ENCODE peak calls at places on chromosomes 7 and 10, in eight cellular contexts. N is adrenal gland, S is transverse colon, X is IMR-90, J is sigmoid colon, Z is uterus, T is HCT116, V is H1. G is an unnamed sample.

GRCh38 chr7:29375641-29376562 is 181.3 kb downstream of the CHN2 start:
- DNase-seq in N (peak), S (peak), X (no peak), J (no peak), Z (no peak), T (peak), V (no peak), G (no peak)

GRCh38 chr10:101829561-101830315 is 11.5 kb upstream of the OGA start:
- DNase-seq in N (peak), S (peak), X (no peak), J (peak), Z (peak), T (no peak), V (peak), G (peak)

GRCh38 chr7:44638611-44639557 is 32.5 kb downstream of the OGDH start:
- DNase-seq in N (peak), S (peak), X (peak), J (peak), Z (peak), T (peak), V (peak), G (peak)

GRCh38 chr7:134836447-134836846 is 57.0 kb downstream of the CALD1 start:
- DNase-seq in N (no peak), S (no peak), X (peak), J (no peak), Z (peak), T (no peak), V (no peak), G (no peak)

GRCh38 chr10:44804661-44805060 is 106.5 kb upstream of the TMEM72 start:
- DNase-seq in N (no peak), S (no peak), X (peak), J (no peak), Z (no peak), T (no peak), V (no peak), G (no peak)

GRCh38 chr7:33714208-33714607 is 191.1 kb upstream of the BMPER start:
- DNase-seq in N (no peak), S (no peak), X (no peak), J (no peak), Z (no peak), T (no peak), V (no peak), G (no peak)

GRCh38 chr10:118528426-118528825 is 67.0 kb downstream of the PRLHR start:
- DNase-seq in N (no peak), S (no peak), X (no peak), J (no peak), Z (no peak), T (no peak), V (no peak), G (no peak)

GRCh38 chr10:120505866-120506265 is 48.8 kb downstream of the PLPP4 start:
- DNase-seq in N (no peak), S (no peak), X (no peak), J (no peak), Z (no peak), T (no peak), V (no peak), G (no peak)

GRCh38 chr7:25002826-25003225 is 22.8 kb upstream of the OSBPL3 start:
- DNase-seq in N (no peak), S (no peak), X (peak), J (no peak), Z (no peak), T (no peak), V (no peak), G (no peak)

GRCh38 chr7:40162516-40162915 is 27.7 kb downstream of the SUGCT start:
- DNase-seq in N (no peak), S (no peak), X (peak), J (no peak), Z (no peak), T (no peak), V (no peak), G (no peak)

GRCh38 chr7:151064993-151065392 is 5.6 kb downstream of the SLC4A2 start:
- DNase-seq in N (no peak), S (no peak), X (no peak), J (no peak), Z (no peak), T (no peak), V (no peak), G (no peak)

GRCh38 chr10:47410271-47410670 is 26.2 kb upstream of the ZNF488 start:
- DNase-seq in N (no peak), S (no peak), X (no peak), J (no peak), Z (no peak), T (no peak), V (no peak), G (no peak)

GRCh38 chr10:13865758-13866491 is 279.2 kb downstream of the PRPF18 start:
- DNase-seq in N (peak), S (no peak), X (peak), J (peak), Z (no peak), T (peak), V (no peak), G (no peak)

GRCh38 chr10:131574707-131575430 is 263.3 kb upstream of the TCERG1L start:
- DNase-seq in N (no peak), S (no peak), X (no peak), J (no peak), Z (no peak), T (no peak), V (no peak), G (no peak)

GRCh38 chr10:100006241-100006886 is 3.4 kb downstream of the DNMBP start:
- DNase-seq in N (peak), S (no peak), X (peak), J (peak), Z (peak), T (peak), V (no peak), G (no peak)

GRCh38 chr10:110857265-110858158 is 14.2 kb upstream of the PDCD4 start:
- DNase-seq in N (peak), S (peak), X (peak), J (peak), Z (no peak), T (no peak), V (peak), G (peak)

GRCh38 chr10:52563361-52563760 is 209.2 kb downstream of the MBL2 start:
- DNase-seq in N (no peak), S (no peak), X (peak), J (no peak), Z (no peak), T (no peak), V (no peak), G (no peak)

GRCh38 chr7:3790803-3791202 is 489.8 kb downstream of the SDK1 start:
- DNase-seq in N (no peak), S (no peak), X (no peak), J (no peak), Z (no peak), T (no peak), V (no peak), G (no peak)

GRCh38 chr7:104923010-104923421 is 91.0 kb upstream of the KMT2E start:
- DNase-seq in N (peak), S (peak), X (peak), J (peak), Z (peak), T (peak), V (peak), G (peak)

GRCh38 chr7:99373086-99374066 is 1.2 kb upstream of the ARPC1B start:
- DNase-seq in N (no peak), S (no peak), X (no peak), J (peak), Z (no peak), T (no peak), V (no peak), G (no peak)

GRCh38 chr7:141074162-141074989 is 512 bp downstream of the TMEM178B start:
- DNase-seq in N (peak), S (no peak), X (no peak), J (no peak), Z (no peak), T (no peak), V (peak), G (peak)

GRCh38 chr10:32692174-32692573 is 246.2 kb downstream of the CCDC7 start:
- DNase-seq in N (no peak), S (no peak), X (peak), J (no peak), Z (no peak), T (peak), V (no peak), G (no peak)

GRCh38 chr10:49707585-49707984 is 28.1 kb downstream of the C10orf53 start:
- DNase-seq in N (no peak), S (no peak), X (no peak), J (no peak), Z (no peak), T (no peak), V (no peak), G (no peak)

GRCh38 chr10:12589789-12590188 is 240.4 kb downstream of the CAMK1D start:
- DNase-seq in N (no peak), S (no peak), X (no peak), J (peak), Z (no peak), T (no peak), V (no peak), G (no peak)

GRCh38 chr10:70475661-70476060 is 2.9 kb upstream of the PALD1 start:
- DNase-seq in N (no peak), S (no peak), X (peak), J (no peak), Z (no peak), T (no peak), V (no peak), G (no peak)

GRCh38 chr10:83518779-83519178 is 620.5 kb upstream of the GHITM start:
- DNase-seq in N (no peak), S (no peak), X (no peak), J (no peak), Z (no peak), T (no peak), V (no peak), G (no peak)

GRCh38 chr10:75352650-75353049 is 48.9 kb downstream of the ZNF503 start:
- DNase-seq in N (peak), S (no peak), X (peak), J (no peak), Z (no peak), T (no peak), V (no peak), G (no peak)

GRCh38 chr7:74482629-74483401 is 29.1 kb downstream of the GTF2IRD1 start:
- DNase-seq in N (peak), S (no peak), X (peak), J (no peak), Z (peak), T (peak), V (no peak), G (no peak)

GRCh38 chr7:55133630-55134392 is 115.0 kb downstream of the EGFR start:
- DNase-seq in N (peak), S (no peak), X (peak), J (peak), Z (no peak), T (peak), V (no peak), G (no peak)

GRCh38 chr7:55132550-55132889 is 113.7 kb downstream of the EGFR start:
- DNase-seq in N (no peak), S (no peak), X (no peak), J (no peak), Z (no peak), T (no peak), V (no peak), G (no peak)

GRCh38 chr7:55131421-55131929 is 112.7 kb downstream of the EGFR start:
- DNase-seq in N (no peak), S (no peak), X (peak), J (no peak), Z (no peak), T (no peak), V (no peak), G (no peak)

GRCh38 chr7:55134786-55135185 is 116.0 kb downstream of the EGFR start:
- DNase-seq in N (no peak), S (no peak), X (peak), J (no peak), Z (no peak), T (no peak), V (no peak), G (no peak)

GRCh38 chr7:55132890-55133551 is 114.2 kb downstream of the EGFR start:
- DNase-seq in N (peak), S (peak), X (peak), J (peak), Z (peak), T (peak), V (no peak), G (no peak)
- TF ChIP-seq POLR2A in N (no peak), S (no peak), X (peak), J (no peak), Z (no peak), T (no peak), V (no peak), G (no peak)

GRCh38 chr10:88385601-88386203 is 197.4 kb downstream of the RNLS start:
- DNase-seq in N (no peak), S (peak), X (no peak), J (peak), Z (peak), T (peak), V (no peak), G (peak)
- TF ChIP-seq POLR2A in N (no peak), S (no peak), X (no peak), J (no peak), Z (no peak), T (no peak), V (no peak), G (no peak)

DNA sequence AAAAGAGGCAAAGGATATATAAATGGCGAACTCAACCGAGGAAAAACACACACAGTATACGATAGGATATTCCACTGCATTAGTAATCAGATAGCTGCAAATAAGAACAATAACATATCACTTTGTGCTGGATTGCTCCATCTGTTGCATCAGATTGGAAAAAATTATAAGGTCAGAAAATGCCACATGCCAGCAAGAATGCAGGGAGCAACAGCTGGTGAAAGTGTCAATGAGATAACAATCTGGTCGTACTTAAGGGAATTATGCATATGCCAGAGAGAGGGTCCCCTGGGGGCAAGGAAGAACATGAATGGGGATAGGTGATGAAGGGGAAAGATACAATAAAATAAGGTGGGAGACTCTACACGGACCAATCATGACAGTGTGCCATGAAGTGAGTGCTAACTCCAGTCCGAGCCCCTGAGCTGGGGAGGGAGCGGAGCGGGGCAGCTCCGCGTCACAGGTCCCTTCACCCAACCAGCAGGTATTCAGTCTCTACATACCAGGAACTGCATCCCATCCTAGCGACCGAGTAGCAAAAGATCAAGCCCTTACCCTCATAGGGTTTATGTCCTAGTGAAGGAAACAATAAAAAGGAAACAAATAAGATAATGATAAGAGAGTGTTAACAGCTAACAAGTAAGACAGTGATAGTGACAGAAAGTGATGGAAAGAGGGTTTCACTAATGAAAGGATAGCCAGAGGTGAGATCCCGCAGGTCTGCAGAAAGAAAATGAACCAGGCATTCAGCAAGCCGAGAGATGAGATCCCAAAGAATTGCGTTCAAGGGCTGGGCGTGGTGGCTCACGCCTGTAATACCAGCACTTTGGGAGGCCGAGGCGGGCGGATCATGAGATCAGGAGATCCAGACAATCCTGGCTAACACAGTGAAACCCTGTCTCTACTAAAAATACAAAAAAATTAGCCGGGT is 9.4 kb downstream of the MPP7 start:
- DNase-seq in N (no peak), S (no peak), X (no peak), J (no peak), Z (no peak), T (no peak), V (no peak), G (no peak)
- TF ChIP-seq POLR2A in N (no peak), S (no peak), X (no peak), J (no peak), Z (no peak), T (no peak), V (no peak), G (no peak)

GRCh38 chr10:21517983-21518628 is 7.4 kb downstream of the SKIDA1 start:
- DNase-seq in N (no peak), S (no peak), X (peak), J (no peak), Z (no peak), T (no peak), V (no peak), G (peak)

GRCh38 chr10:21521910-21522533 is 3.5 kb downstream of the SKIDA1 start:
- DNase-seq in N (no peak), S (no peak), X (no peak), J (no peak), Z (no peak), T (no peak), V (no peak), G (no peak)

GRCh38 chr10:21518629-21519321 is 6.7 kb downstream of the SKIDA1 start:
- DNase-seq in N (no peak), S (no peak), X (peak), J (no peak), Z (no peak), T (no peak), V (no peak), G (no peak)

GRCh38 chr10:21519327-21519933 is 6.1 kb downstream of the SKIDA1 start:
- DNase-seq in N (no peak), S (no peak), X (no peak), J (no peak), Z (no peak), T (no peak), V (no peak), G (no peak)

DNA sequence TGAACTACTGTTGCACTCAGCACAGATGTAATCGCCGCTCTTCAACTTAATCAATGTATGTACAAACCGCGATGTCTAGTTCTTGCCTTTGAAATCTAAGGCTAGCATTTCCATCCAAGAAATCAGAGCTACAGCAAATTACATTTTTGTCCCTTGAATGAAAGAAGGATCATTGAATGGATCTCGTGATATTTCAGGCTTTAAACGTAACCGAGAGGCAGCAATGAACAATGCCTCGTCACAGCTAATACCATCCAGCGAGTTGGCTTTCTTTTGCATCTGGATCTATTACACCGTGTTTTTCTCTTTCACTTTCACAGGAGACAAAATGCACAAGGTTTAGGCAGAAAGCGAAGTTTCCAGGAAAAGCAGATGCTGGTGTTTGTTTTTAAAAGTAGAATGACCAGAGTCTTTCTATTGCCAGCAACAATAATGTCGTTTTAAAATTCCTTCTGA is 5.5 kb downstream of the SKIDA1 start:
- DNase-seq in N (no peak), S (no peak), X (peak), J (no peak), Z (no peak), T (no peak), V (no peak), G (peak)
- TF ChIP-seq POLR2A in N (peak), S (no peak), X (no peak), J (no peak), Z (no peak), T (no peak), V (peak), G (no peak)

GRCh38 chr7:82249979-82250378 is 193.6 kb downstream of the CACNA2D1 start:
- DNase-seq in N (no peak), S (no peak), X (no peak), J (no peak), Z (no peak), T (no peak), V (no peak), G (no peak)
- TF ChIP-seq POLR2A in N (no peak), S (no peak), X (no peak), J (no peak), Z (no peak), T (no peak), V (no peak), G (no peak)

DNA sequence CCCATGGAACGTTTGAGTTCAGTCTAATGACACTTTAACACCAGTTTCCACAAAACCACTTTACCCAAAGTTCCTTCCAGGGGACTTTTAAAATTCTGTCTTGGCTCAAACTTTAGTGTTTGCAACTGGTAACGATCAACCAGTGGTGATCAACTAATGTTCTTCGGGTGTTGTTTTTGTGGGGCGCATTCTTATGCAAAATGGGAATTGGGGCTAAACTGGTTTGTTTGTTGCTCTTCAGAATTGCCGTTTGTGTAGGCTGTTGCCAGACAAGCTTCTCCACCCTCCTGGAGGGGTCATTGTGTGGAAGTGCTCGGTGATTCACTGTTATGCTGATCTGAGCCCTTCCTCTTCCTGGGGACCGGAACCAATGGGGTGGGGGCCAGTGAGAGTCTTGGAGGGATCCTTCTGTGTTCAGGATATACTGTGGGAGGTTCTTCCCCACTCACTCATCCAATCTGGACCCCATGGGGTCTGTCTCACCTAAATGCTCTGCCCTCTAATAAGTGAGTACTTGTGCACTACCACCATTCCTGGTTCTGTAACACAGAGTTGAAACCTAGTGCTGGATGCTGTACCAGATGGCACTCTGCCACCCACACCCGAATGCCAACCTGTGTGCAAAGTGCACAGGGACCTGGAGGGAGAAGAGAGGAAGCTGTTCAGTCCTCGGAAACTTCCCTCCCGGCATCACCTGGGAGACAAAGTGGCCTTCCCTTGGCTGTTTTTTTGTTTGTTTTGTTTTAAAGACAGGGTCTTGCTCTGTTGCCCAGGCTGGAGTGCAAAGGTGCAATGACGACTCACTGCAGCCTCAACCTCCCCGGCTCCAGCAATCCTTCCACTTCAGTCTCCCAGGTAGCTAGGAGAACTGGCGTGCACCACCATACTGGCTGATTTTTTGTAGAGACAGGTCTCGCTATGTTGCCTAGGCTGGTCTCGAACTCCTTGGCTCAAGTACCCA is 2.1 kb downstream of the NFE2L3 start:
- DNase-seq in N (no peak), S (peak), X (peak), J (no peak), Z (no peak), T (no peak), V (peak), G (no peak)
- TF ChIP-seq POLR2A in N (no peak), S (peak), X (no peak), J (no peak), Z (no peak), T (no peak), V (peak), G (no peak)